ENCODE peak calls at places on chromosomes 3 and 15, in ten cellular contexts. One of them, this sample, is unnamed.

GRCh38 chr15:39287322-39288195 is 293.3 kb upstream of the THBS1 start:
- DNase-seq in stomach: no peak
- DNase-seq in progenitor cell of endocrine pancreas: no peak
- DNase-seq in stimulated activated CD4-positive, alpha-beta T cell treated with anti-CD3 and anti-CD28 coated beads, Interleukin-15, amount 100 ng/mL, for 1 hour: no peak
- DNase-seq in activated T-helper 1 cell treated with anti-CD3 and anti-CD28 coated beads, Interleukin-12 subunit alpha, Interleukin-12 subunit beta, Interleukin-2, Interleukin-4 antibody, amounts not matched to agents 30 ng/mL and 10 ng/mL and 1 ng/mL, durations not matched to agents 14 hours and 24 hours and 36 hours: no peak
- DNase-seq in activated T-cell treated with anti-CD3 and anti-CD28 coated beads for 1 hour: no peak
- DNase-seq in Caki2: no peak
- DNase-seq in endothelial cell: no peak
- DNase-seq in effector memory CD4-positive, alpha-beta T cell: no peak
- DNase-seq in GM10248: no peak
- DNase-seq in this sample: no peak

GRCh38 chr3:12984023-12984823 is 89.0 kb downstream of the IQSEC1 start:
- DNase-seq in stomach: peak
- DNase-seq in progenitor cell of endocrine pancreas: no peak
- DNase-seq in stimulated activated CD4-positive, alpha-beta T cell treated with anti-CD3 and anti-CD28 coated beads, Interleukin-15, amount 100 ng/mL, for 1 hour: no peak
- DNase-seq in activated T-helper 1 cell treated with anti-CD3 and anti-CD28 coated beads, Interleukin-12 subunit alpha, Interleukin-12 subunit beta, Interleukin-2, Interleukin-4 antibody, amounts not matched to agents 30 ng/mL and 10 ng/mL and 1 ng/mL, durations not matched to agents 14 hours and 24 hours and 36 hours: peak
- DNase-seq in activated T-cell treated with anti-CD3 and anti-CD28 coated beads for 1 hour: peak
- DNase-seq in Caki2: peak
- DNase-seq in endothelial cell: peak
- DNase-seq in effector memory CD4-positive, alpha-beta T cell: peak
- DNase-seq in GM10248: peak
- DNase-seq in this sample: peak

GRCh38 chr3:186653079-186653710 is 12.6 kb upstream of the HRG start:
- DNase-seq in stomach: no peak
- DNase-seq in progenitor cell of endocrine pancreas: no peak
- DNase-seq in stimulated activated CD4-positive, alpha-beta T cell treated with anti-CD3 and anti-CD28 coated beads, Interleukin-15, amount 100 ng/mL, for 1 hour: no peak
- DNase-seq in activated T-helper 1 cell treated with anti-CD3 and anti-CD28 coated beads, Interleukin-12 subunit alpha, Interleukin-12 subunit beta, Interleukin-2, Interleukin-4 antibody, amounts not matched to agents 30 ng/mL and 10 ng/mL and 1 ng/mL, durations not matched to agents 14 hours and 24 hours and 36 hours: no peak
- DNase-seq in activated T-cell treated with anti-CD3 and anti-CD28 coated beads for 1 hour: no peak
- DNase-seq in Caki2: no peak
- DNase-seq in endothelial cell: no peak
- DNase-seq in effector memory CD4-positive, alpha-beta T cell: no peak
- DNase-seq in GM10248: peak
- DNase-seq in this sample: no peak

GRCh38 chr15:36407647-36408046 is 171.8 kb upstream of the CDIN1 start:
- DNase-seq in stomach: no peak
- DNase-seq in progenitor cell of endocrine pancreas: no peak
- DNase-seq in stimulated activated CD4-positive, alpha-beta T cell treated with anti-CD3 and anti-CD28 coated beads, Interleukin-15, amount 100 ng/mL, for 1 hour: no peak
- DNase-seq in activated T-helper 1 cell treated with anti-CD3 and anti-CD28 coated beads, Interleukin-12 subunit alpha, Interleukin-12 subunit beta, Interleukin-2, Interleukin-4 antibody, amounts not matched to agents 30 ng/mL and 10 ng/mL and 1 ng/mL, durations not matched to agents 14 hours and 24 hours and 36 hours: no peak
- DNase-seq in activated T-cell treated with anti-CD3 and anti-CD28 coated beads for 1 hour: no peak
- DNase-seq in Caki2: peak
- DNase-seq in endothelial cell: no peak
- DNase-seq in effector memory CD4-positive, alpha-beta T cell: no peak
- DNase-seq in GM10248: no peak
- DNase-seq in this sample: no peak

GRCh38 chr3:4047343-4047742 is 248.1 kb downstream of the LRRN1 start:
- DNase-seq in stomach: no peak
- DNase-seq in progenitor cell of endocrine pancreas: no peak
- DNase-seq in stimulated activated CD4-positive, alpha-beta T cell treated with anti-CD3 and anti-CD28 coated beads, Interleukin-15, amount 100 ng/mL, for 1 hour: no peak
- DNase-seq in activated T-helper 1 cell treated with anti-CD3 and anti-CD28 coated beads, Interleukin-12 subunit alpha, Interleukin-12 subunit beta, Interleukin-2, Interleukin-4 antibody, amounts not matched to agents 30 ng/mL and 10 ng/mL and 1 ng/mL, durations not matched to agents 14 hours and 24 hours and 36 hours: no peak
- DNase-seq in activated T-cell treated with anti-CD3 and anti-CD28 coated beads for 1 hour: no peak
- DNase-seq in Caki2: no peak
- DNase-seq in endothelial cell: no peak
- DNase-seq in effector memory CD4-positive, alpha-beta T cell: no peak
- DNase-seq in GM10248: no peak
- DNase-seq in this sample: no peak

GRCh38 chr3:172087827-172088580 is 48.6 kb downstream of the FNDC3B start:
- DNase-seq in stomach: no peak
- DNase-seq in progenitor cell of endocrine pancreas: no peak
- DNase-seq in stimulated activated CD4-positive, alpha-beta T cell treated with anti-CD3 and anti-CD28 coated beads, Interleukin-15, amount 100 ng/mL, for 1 hour: no peak
- DNase-seq in activated T-helper 1 cell treated with anti-CD3 and anti-CD28 coated beads, Interleukin-12 subunit alpha, Interleukin-12 subunit beta, Interleukin-2, Interleukin-4 antibody, amounts not matched to agents 30 ng/mL and 10 ng/mL and 1 ng/mL, durations not matched to agents 14 hours and 24 hours and 36 hours: no peak
- DNase-seq in activated T-cell treated with anti-CD3 and anti-CD28 coated beads for 1 hour: no peak
- DNase-seq in Caki2: no peak
- DNase-seq in endothelial cell: no peak
- DNase-seq in effector memory CD4-positive, alpha-beta T cell: no peak
- DNase-seq in GM10248: peak
- DNase-seq in this sample: no peak

GRCh38 chr3:27617552-27617951 is 104.6 kb downstream of the EOMES start:
- DNase-seq in stomach: no peak
- DNase-seq in progenitor cell of endocrine pancreas: no peak
- DNase-seq in stimulated activated CD4-positive, alpha-beta T cell treated with anti-CD3 and anti-CD28 coated beads, Interleukin-15, amount 100 ng/mL, for 1 hour: no peak
- DNase-seq in activated T-helper 1 cell treated with anti-CD3 and anti-CD28 coated beads, Interleukin-12 subunit alpha, Interleukin-12 subunit beta, Interleukin-2, Interleukin-4 antibody, amounts not matched to agents 30 ng/mL and 10 ng/mL and 1 ng/mL, durations not matched to agents 14 hours and 24 hours and 36 hours: no peak
- DNase-seq in activated T-cell treated with anti-CD3 and anti-CD28 coated beads for 1 hour: no peak
- DNase-seq in Caki2: no peak
- DNase-seq in endothelial cell: no peak
- DNase-seq in effector memory CD4-positive, alpha-beta T cell: no peak
- DNase-seq in GM10248: no peak
- DNase-seq in this sample: no peak

GRCh38 chr3:48847586-48848423 is at the start of gene PRKAR2A:
- DNase-seq in stomach: peak
- DNase-seq in progenitor cell of endocrine pancreas: peak
- DNase-seq in stimulated activated CD4-positive, alpha-beta T cell treated with anti-CD3 and anti-CD28 coated beads, Interleukin-15, amount 100 ng/mL, for 1 hour: peak
- DNase-seq in activated T-helper 1 cell treated with anti-CD3 and anti-CD28 coated beads, Interleukin-12 subunit alpha, Interleukin-12 subunit beta, Interleukin-2, Interleukin-4 antibody, amounts not matched to agents 30 ng/mL and 10 ng/mL and 1 ng/mL, durations not matched to agents 14 hours and 24 hours and 36 hours: peak
- DNase-seq in activated T-cell treated with anti-CD3 and anti-CD28 coated beads for 1 hour: peak
- DNase-seq in Caki2: peak
- DNase-seq in endothelial cell: peak
- DNase-seq in effector memory CD4-positive, alpha-beta T cell: peak
- DNase-seq in GM10248: peak
- DNase-seq in this sample: peak

GRCh38 chr3:129975332-129976090 is 991 bp downstream of the TRH start:
- DNase-seq in stomach: no peak
- DNase-seq in progenitor cell of endocrine pancreas: peak
- DNase-seq in stimulated activated CD4-positive, alpha-beta T cell treated with anti-CD3 and anti-CD28 coated beads, Interleukin-15, amount 100 ng/mL, for 1 hour: no peak
- DNase-seq in activated T-helper 1 cell treated with anti-CD3 and anti-CD28 coated beads, Interleukin-12 subunit alpha, Interleukin-12 subunit beta, Interleukin-2, Interleukin-4 antibody, amounts not matched to agents 30 ng/mL and 10 ng/mL and 1 ng/mL, durations not matched to agents 14 hours and 24 hours and 36 hours: no peak
- DNase-seq in activated T-cell treated with anti-CD3 and anti-CD28 coated beads for 1 hour: peak
- DNase-seq in Caki2: no peak
- DNase-seq in endothelial cell: peak
- DNase-seq in effector memory CD4-positive, alpha-beta T cell: no peak
- DNase-seq in GM10248: no peak
- DNase-seq in this sample: peak

GRCh38 chr3:125418306-125418705 is 43.2 kb upstream of the ZNF148 start:
- DNase-seq in stomach: no peak
- DNase-seq in progenitor cell of endocrine pancreas: no peak
- DNase-seq in stimulated activated CD4-positive, alpha-beta T cell treated with anti-CD3 and anti-CD28 coated beads, Interleukin-15, amount 100 ng/mL, for 1 hour: no peak
- DNase-seq in activated T-helper 1 cell treated with anti-CD3 and anti-CD28 coated beads, Interleukin-12 subunit alpha, Interleukin-12 subunit beta, Interleukin-2, Interleukin-4 antibody, amounts not matched to agents 30 ng/mL and 10 ng/mL and 1 ng/mL, durations not matched to agents 14 hours and 24 hours and 36 hours: no peak
- DNase-seq in activated T-cell treated with anti-CD3 and anti-CD28 coated beads for 1 hour: no peak
- DNase-seq in Caki2: no peak
- DNase-seq in endothelial cell: no peak
- DNase-seq in effector memory CD4-positive, alpha-beta T cell: no peak
- DNase-seq in GM10248: no peak
- DNase-seq in this sample: no peak

GRCh38 chr3:188542196-188542595 is 388.2 kb downstream of the LPP start:
- DNase-seq in stomach: no peak
- DNase-seq in progenitor cell of endocrine pancreas: no peak
- DNase-seq in stimulated activated CD4-positive, alpha-beta T cell treated with anti-CD3 and anti-CD28 coated beads, Interleukin-15, amount 100 ng/mL, for 1 hour: no peak
- DNase-seq in activated T-helper 1 cell treated with anti-CD3 and anti-CD28 coated beads, Interleukin-12 subunit alpha, Interleukin-12 subunit beta, Interleukin-2, Interleukin-4 antibody, amounts not matched to agents 30 ng/mL and 10 ng/mL and 1 ng/mL, durations not matched to agents 14 hours and 24 hours and 36 hours: no peak
- DNase-seq in activated T-cell treated with anti-CD3 and anti-CD28 coated beads for 1 hour: no peak
- DNase-seq in Caki2: no peak
- DNase-seq in endothelial cell: no peak
- DNase-seq in effector memory CD4-positive, alpha-beta T cell: no peak
- DNase-seq in GM10248: no peak
- DNase-seq in this sample: no peak

GRCh38 chr15:40992241-40992741 is 39.0 kb downstream of the CHAC1 start:
- DNase-seq in stomach: no peak
- DNase-seq in progenitor cell of endocrine pancreas: no peak
- DNase-seq in stimulated activated CD4-positive, alpha-beta T cell treated with anti-CD3 and anti-CD28 coated beads, Interleukin-15, amount 100 ng/mL, for 1 hour: no peak
- DNase-seq in activated T-helper 1 cell treated with anti-CD3 and anti-CD28 coated beads, Interleukin-12 subunit alpha, Interleukin-12 subunit beta, Interleukin-2, Interleukin-4 antibody, amounts not matched to agents 30 ng/mL and 10 ng/mL and 1 ng/mL, durations not matched to agents 14 hours and 24 hours and 36 hours: no peak
- DNase-seq in activated T-cell treated with anti-CD3 and anti-CD28 coated beads for 1 hour: no peak
- DNase-seq in Caki2: no peak
- DNase-seq in endothelial cell: no peak
- DNase-seq in effector memory CD4-positive, alpha-beta T cell: no peak
- DNase-seq in GM10248: no peak
- DNase-seq in this sample: no peak

GRCh38 chr15:91942676-91943417 is 89.3 kb downstream of the SLCO3A1 start:
- DNase-seq in stomach: peak
- DNase-seq in progenitor cell of endocrine pancreas: no peak
- DNase-seq in stimulated activated CD4-positive, alpha-beta T cell treated with anti-CD3 and anti-CD28 coated beads, Interleukin-15, amount 100 ng/mL, for 1 hour: no peak
- DNase-seq in activated T-helper 1 cell treated with anti-CD3 and anti-CD28 coated beads, Interleukin-12 subunit alpha, Interleukin-12 subunit beta, Interleukin-2, Interleukin-4 antibody, amounts not matched to agents 30 ng/mL and 10 ng/mL and 1 ng/mL, durations not matched to agents 14 hours and 24 hours and 36 hours: peak
- DNase-seq in activated T-cell treated with anti-CD3 and anti-CD28 coated beads for 1 hour: no peak
- DNase-seq in Caki2: peak
- DNase-seq in endothelial cell: no peak
- DNase-seq in effector memory CD4-positive, alpha-beta T cell: peak
- DNase-seq in GM10248: no peak
- DNase-seq in this sample: no peak

GRCh38 chr3:53045107-53045783 is 628 bp downstream of the SFMBT1 start:
- DNase-seq in stomach: peak
- DNase-seq in progenitor cell of endocrine pancreas: peak
- DNase-seq in stimulated activated CD4-positive, alpha-beta T cell treated with anti-CD3 and anti-CD28 coated beads, Interleukin-15, amount 100 ng/mL, for 1 hour: peak
- DNase-seq in activated T-helper 1 cell treated with anti-CD3 and anti-CD28 coated beads, Interleukin-12 subunit alpha, Interleukin-12 subunit beta, Interleukin-2, Interleukin-4 antibody, amounts not matched to agents 30 ng/mL and 10 ng/mL and 1 ng/mL, durations not matched to agents 14 hours and 24 hours and 36 hours: peak
- DNase-seq in activated T-cell treated with anti-CD3 and anti-CD28 coated beads for 1 hour: peak
- DNase-seq in Caki2: no peak
- DNase-seq in endothelial cell: peak
- DNase-seq in effector memory CD4-positive, alpha-beta T cell: peak
- DNase-seq in GM10248: peak
- DNase-seq in this sample: peak

GRCh38 chr15:66595937-66596545 is 30.2 kb upstream of the LCTL start:
- DNase-seq in stomach: no peak
- DNase-seq in progenitor cell of endocrine pancreas: no peak
- DNase-seq in stimulated activated CD4-positive, alpha-beta T cell treated with anti-CD3 and anti-CD28 coated beads, Interleukin-15, amount 100 ng/mL, for 1 hour: no peak
- DNase-seq in activated T-helper 1 cell treated with anti-CD3 and anti-CD28 coated beads, Interleukin-12 subunit alpha, Interleukin-12 subunit beta, Interleukin-2, Interleukin-4 antibody, amounts not matched to agents 30 ng/mL and 10 ng/mL and 1 ng/mL, durations not matched to agents 14 hours and 24 hours and 36 hours: no peak
- DNase-seq in activated T-cell treated with anti-CD3 and anti-CD28 coated beads for 1 hour: no peak
- DNase-seq in Caki2: no peak
- DNase-seq in endothelial cell: no peak
- DNase-seq in effector memory CD4-positive, alpha-beta T cell: no peak
- DNase-seq in GM10248: no peak
- DNase-seq in this sample: no peak

GRCh38 chr15:76871930-76872329 is 33.2 kb downstream of the SCAPER start:
- DNase-seq in stomach: no peak
- DNase-seq in progenitor cell of endocrine pancreas: no peak
- DNase-seq in stimulated activated CD4-positive, alpha-beta T cell treated with anti-CD3 and anti-CD28 coated beads, Interleukin-15, amount 100 ng/mL, for 1 hour: no peak
- DNase-seq in activated T-helper 1 cell treated with anti-CD3 and anti-CD28 coated beads, Interleukin-12 subunit alpha, Interleukin-12 subunit beta, Interleukin-2, Interleukin-4 antibody, amounts not matched to agents 30 ng/mL and 10 ng/mL and 1 ng/mL, durations not matched to agents 14 hours and 24 hours and 36 hours: no peak
- DNase-seq in activated T-cell treated with anti-CD3 and anti-CD28 coated beads for 1 hour: no peak
- DNase-seq in Caki2: no peak
- DNase-seq in endothelial cell: no peak
- DNase-seq in effector memory CD4-positive, alpha-beta T cell: no peak
- DNase-seq in GM10248: no peak
- DNase-seq in this sample: no peak

GRCh38 chr3:14461748-14462324 is 59.4 kb downstream of the SLC6A6 start:
- DNase-seq in stomach: peak
- DNase-seq in progenitor cell of endocrine pancreas: no peak
- DNase-seq in stimulated activated CD4-positive, alpha-beta T cell treated with anti-CD3 and anti-CD28 coated beads, Interleukin-15, amount 100 ng/mL, for 1 hour: no peak
- DNase-seq in activated T-helper 1 cell treated with anti-CD3 and anti-CD28 coated beads, Interleukin-12 subunit alpha, Interleukin-12 subunit beta, Interleukin-2, Interleukin-4 antibody, amounts not matched to agents 30 ng/mL and 10 ng/mL and 1 ng/mL, durations not matched to agents 14 hours and 24 hours and 36 hours: no peak
- DNase-seq in activated T-cell treated with anti-CD3 and anti-CD28 coated beads for 1 hour: peak
- DNase-seq in Caki2: no peak
- DNase-seq in endothelial cell: peak
- DNase-seq in effector memory CD4-positive, alpha-beta T cell: peak
- DNase-seq in GM10248: peak
- DNase-seq in this sample: no peak

GRCh38 chr3:13347390-13347966 is 72.6 kb downstream of the NUP210 start:
- DNase-seq in stomach: no peak
- DNase-seq in progenitor cell of endocrine pancreas: no peak
- DNase-seq in stimulated activated CD4-positive, alpha-beta T cell treated with anti-CD3 and anti-CD28 coated beads, Interleukin-15, amount 100 ng/mL, for 1 hour: no peak
- DNase-seq in activated T-helper 1 cell treated with anti-CD3 and anti-CD28 coated beads, Interleukin-12 subunit alpha, Interleukin-12 subunit beta, Interleukin-2, Interleukin-4 antibody, amounts not matched to agents 30 ng/mL and 10 ng/mL and 1 ng/mL, durations not matched to agents 14 hours and 24 hours and 36 hours: no peak
- DNase-seq in activated T-cell treated with anti-CD3 and anti-CD28 coated beads for 1 hour: no peak
- DNase-seq in Caki2: no peak
- DNase-seq in endothelial cell: peak
- DNase-seq in effector memory CD4-positive, alpha-beta T cell: no peak
- DNase-seq in GM10248: no peak
- DNase-seq in this sample: no peak

GRCh38 chr15:24729760-24730159 is 54.2 kb downstream of the NPAP1 start:
- DNase-seq in stomach: no peak
- DNase-seq in progenitor cell of endocrine pancreas: no peak
- DNase-seq in stimulated activated CD4-positive, alpha-beta T cell treated with anti-CD3 and anti-CD28 coated beads, Interleukin-15, amount 100 ng/mL, for 1 hour: no peak
- DNase-seq in activated T-helper 1 cell treated with anti-CD3 and anti-CD28 coated beads, Interleukin-12 subunit alpha, Interleukin-12 subunit beta, Interleukin-2, Interleukin-4 antibody, amounts not matched to agents 30 ng/mL and 10 ng/mL and 1 ng/mL, durations not matched to agents 14 hours and 24 hours and 36 hours: no peak
- DNase-seq in activated T-cell treated with anti-CD3 and anti-CD28 coated beads for 1 hour: no peak
- DNase-seq in Caki2: no peak
- DNase-seq in endothelial cell: no peak
- DNase-seq in effector memory CD4-positive, alpha-beta T cell: no peak
- DNase-seq in GM10248: no peak
- DNase-seq in this sample: no peak

GRCh38 chr15:67183443-67184169 is 70.9 kb downstream of the AAGAB start:
- DNase-seq in stomach: no peak
- DNase-seq in progenitor cell of endocrine pancreas: no peak
- DNase-seq in stimulated activated CD4-positive, alpha-beta T cell treated with anti-CD3 and anti-CD28 coated beads, Interleukin-15, amount 100 ng/mL, for 1 hour: no peak
- DNase-seq in activated T-helper 1 cell treated with anti-CD3 and anti-CD28 coated beads, Interleukin-12 subunit alpha, Interleukin-12 subunit beta, Interleukin-2, Interleukin-4 antibody, amounts not matched to agents 30 ng/mL and 10 ng/mL and 1 ng/mL, durations not matched to agents 14 hours and 24 hours and 36 hours: no peak
- DNase-seq in activated T-cell treated with anti-CD3 and anti-CD28 coated beads for 1 hour: no peak
- DNase-seq in Caki2: no peak
- DNase-seq in endothelial cell: no peak
- DNase-seq in effector memory CD4-positive, alpha-beta T cell: no peak
- DNase-seq in GM10248: no peak
- DNase-seq in this sample: no peak

GRCh38 chr3:128432898-128433629 is 33.6 kb downstream of the DNAJB8 start:
- DNase-seq in stomach: no peak
- DNase-seq in progenitor cell of endocrine pancreas: peak
- DNase-seq in stimulated activated CD4-positive, alpha-beta T cell treated with anti-CD3 and anti-CD28 coated beads, Interleukin-15, amount 100 ng/mL, for 1 hour: no peak
- DNase-seq in activated T-helper 1 cell treated with anti-CD3 and anti-CD28 coated beads, Interleukin-12 subunit alpha, Interleukin-12 subunit beta, Interleukin-2, Interleukin-4 antibody, amounts not matched to agents 30 ng/mL and 10 ng/mL and 1 ng/mL, durations not matched to agents 14 hours and 24 hours and 36 hours: no peak
- DNase-seq in activated T-cell treated with anti-CD3 and anti-CD28 coated beads for 1 hour: no peak
- DNase-seq in Caki2: no peak
- DNase-seq in endothelial cell: no peak
- DNase-seq in effector memory CD4-positive, alpha-beta T cell: no peak
- DNase-seq in GM10248: no peak
- DNase-seq in this sample: no peak

GRCh38 chr3:51999861-52000260 is 4.2 kb upstream of the RPL29 start:
- DNase-seq in stomach: no peak
- DNase-seq in progenitor cell of endocrine pancreas: no peak
- DNase-seq in stimulated activated CD4-positive, alpha-beta T cell treated with anti-CD3 and anti-CD28 coated beads, Interleukin-15, amount 100 ng/mL, for 1 hour: no peak
- DNase-seq in activated T-helper 1 cell treated with anti-CD3 and anti-CD28 coated beads, Interleukin-12 subunit alpha, Interleukin-12 subunit beta, Interleukin-2, Interleukin-4 antibody, amounts not matched to agents 30 ng/mL and 10 ng/mL and 1 ng/mL, durations not matched to agents 14 hours and 24 hours and 36 hours: no peak
- DNase-seq in activated T-cell treated with anti-CD3 and anti-CD28 coated beads for 1 hour: no peak
- DNase-seq in Caki2: no peak
- DNase-seq in endothelial cell: no peak
- DNase-seq in effector memory CD4-positive, alpha-beta T cell: no peak
- DNase-seq in GM10248: no peak
- DNase-seq in this sample: no peak

GRCh38 chr15:96345560-96346389 is 15.3 kb downstream of the NR2F2 start:
- DNase-seq in stomach: peak
- DNase-seq in progenitor cell of endocrine pancreas: no peak
- DNase-seq in stimulated activated CD4-positive, alpha-beta T cell treated with anti-CD3 and anti-CD28 coated beads, Interleukin-15, amount 100 ng/mL, for 1 hour: no peak
- DNase-seq in activated T-helper 1 cell treated with anti-CD3 and anti-CD28 coated beads, Interleukin-12 subunit alpha, Interleukin-12 subunit beta, Interleukin-2, Interleukin-4 antibody, amounts not matched to agents 30 ng/mL and 10 ng/mL and 1 ng/mL, durations not matched to agents 14 hours and 24 hours and 36 hours: no peak
- DNase-seq in activated T-cell treated with anti-CD3 and anti-CD28 coated beads for 1 hour: no peak
- DNase-seq in Caki2: peak
- DNase-seq in endothelial cell: peak
- DNase-seq in effector memory CD4-positive, alpha-beta T cell: no peak
- DNase-seq in GM10248: peak
- DNase-seq in this sample: no peak

GRCh38 chr3:128107809-128108208 is 15.8 kb downstream of the RUVBL1 start:
- DNase-seq in stomach: no peak
- DNase-seq in progenitor cell of endocrine pancreas: no peak
- DNase-seq in stimulated activated CD4-positive, alpha-beta T cell treated with anti-CD3 and anti-CD28 coated beads, Interleukin-15, amount 100 ng/mL, for 1 hour: no peak
- DNase-seq in activated T-helper 1 cell treated with anti-CD3 and anti-CD28 coated beads, Interleukin-12 subunit alpha, Interleukin-12 subunit beta, Interleukin-2, Interleukin-4 antibody, amounts not matched to agents 30 ng/mL and 10 ng/mL and 1 ng/mL, durations not matched to agents 14 hours and 24 hours and 36 hours: no peak
- DNase-seq in activated T-cell treated with anti-CD3 and anti-CD28 coated beads for 1 hour: no peak
- DNase-seq in Caki2: no peak
- DNase-seq in endothelial cell: no peak
- DNase-seq in effector memory CD4-positive, alpha-beta T cell: no peak
- DNase-seq in GM10248: no peak
- DNase-seq in this sample: no peak

GRCh38 chr3:12773724-12774105 is 14.7 kb upstream of the TMEM40 start:
- DNase-seq in stomach: no peak
- DNase-seq in progenitor cell of endocrine pancreas: no peak
- DNase-seq in stimulated activated CD4-positive, alpha-beta T cell treated with anti-CD3 and anti-CD28 coated beads, Interleukin-15, amount 100 ng/mL, for 1 hour: no peak
- DNase-seq in activated T-helper 1 cell treated with anti-CD3 and anti-CD28 coated beads, Interleukin-12 subunit alpha, Interleukin-12 subunit beta, Interleukin-2, Interleukin-4 antibody, amounts not matched to agents 30 ng/mL and 10 ng/mL and 1 ng/mL, durations not matched to agents 14 hours and 24 hours and 36 hours: no peak
- DNase-seq in activated T-cell treated with anti-CD3 and anti-CD28 coated beads for 1 hour: no peak
- DNase-seq in Caki2: no peak
- DNase-seq in endothelial cell: no peak
- DNase-seq in effector memory CD4-positive, alpha-beta T cell: no peak
- DNase-seq in GM10248: no peak
- DNase-seq in this sample: no peak

GRCh38 chr3:104594491-104594890 is 772.2 kb upstream of the ALCAM start:
- DNase-seq in stomach: no peak
- DNase-seq in progenitor cell of endocrine pancreas: no peak
- DNase-seq in stimulated activated CD4-positive, alpha-beta T cell treated with anti-CD3 and anti-CD28 coated beads, Interleukin-15, amount 100 ng/mL, for 1 hour: no peak
- DNase-seq in activated T-helper 1 cell treated with anti-CD3 and anti-CD28 coated beads, Interleukin-12 subunit alpha, Interleukin-12 subunit beta, Interleukin-2, Interleukin-4 antibody, amounts not matched to agents 30 ng/mL and 10 ng/mL and 1 ng/mL, durations not matched to agents 14 hours and 24 hours and 36 hours: no peak
- DNase-seq in activated T-cell treated with anti-CD3 and anti-CD28 coated beads for 1 hour: no peak
- DNase-seq in Caki2: no peak
- DNase-seq in endothelial cell: no peak
- DNase-seq in effector memory CD4-positive, alpha-beta T cell: no peak
- DNase-seq in GM10248: no peak
- DNase-seq in this sample: no peak

GRCh38 chr3:124144035-124144814 is 152.3 kb upstream of the ROPN1 start:
- DNase-seq in stomach: no peak
- DNase-seq in progenitor cell of endocrine pancreas: no peak
- DNase-seq in stimulated activated CD4-positive, alpha-beta T cell treated with anti-CD3 and anti-CD28 coated beads, Interleukin-15, amount 100 ng/mL, for 1 hour: no peak
- DNase-seq in activated T-helper 1 cell treated with anti-CD3 and anti-CD28 coated beads, Interleukin-12 subunit alpha, Interleukin-12 subunit beta, Interleukin-2, Interleukin-4 antibody, amounts not matched to agents 30 ng/mL and 10 ng/mL and 1 ng/mL, durations not matched to agents 14 hours and 24 hours and 36 hours: no peak
- DNase-seq in activated T-cell treated with anti-CD3 and anti-CD28 coated beads for 1 hour: no peak
- DNase-seq in Caki2: no peak
- DNase-seq in endothelial cell: no peak
- DNase-seq in effector memory CD4-positive, alpha-beta T cell: no peak
- DNase-seq in GM10248: no peak
- DNase-seq in this sample: no peak

GRCh38 chr3:179929091-179929529 is 107.6 kb downstream of the PEX5L start:
- DNase-seq in stomach: peak
- DNase-seq in progenitor cell of endocrine pancreas: peak
- DNase-seq in stimulated activated CD4-positive, alpha-beta T cell treated with anti-CD3 and anti-CD28 coated beads, Interleukin-15, amount 100 ng/mL, for 1 hour: no peak
- DNase-seq in activated T-helper 1 cell treated with anti-CD3 and anti-CD28 coated beads, Interleukin-12 subunit alpha, Interleukin-12 subunit beta, Interleukin-2, Interleukin-4 antibody, amounts not matched to agents 30 ng/mL and 10 ng/mL and 1 ng/mL, durations not matched to agents 14 hours and 24 hours and 36 hours: peak
- DNase-seq in activated T-cell treated with anti-CD3 and anti-CD28 coated beads for 1 hour: peak
- DNase-seq in Caki2: peak
- DNase-seq in endothelial cell: peak
- DNase-seq in effector memory CD4-positive, alpha-beta T cell: peak
- DNase-seq in GM10248: peak
- DNase-seq in this sample: peak

This sample was measured in T-helper 2 cell.